ENCODE peak calls at places on chromosome 13, in five cellular contexts. S is mucosa of descending colon, A is AG04450, O is tibial artery, K is heart right ventricle. M is an unnamed sample.

GRCh38 chr13:33275916-33276315 is 9.6 kb downstream of the STARD13 start:
- DNase-seq in K (no peak), O (no peak), A (no peak), S (no peak), M (no peak)

GRCh38 chr13:85665286-85665685 is 133.9 kb downstream of the SLITRK6 start:
- DNase-seq in A (peak; percentile 55), S (no peak), O (no peak), K (no peak), M (no peak)

GRCh38 chr13:29583073-29583785 is 12.3 kb downstream of the SLC7A1 start:
- DNase-seq in O (no peak), S (peak; percentile 61), K (no peak), A (no peak), M (no peak)

GRCh38 chr13:113849981-113850721 is 13.7 kb downstream of the GAS6 start:
- DNase-seq in S (no peak), A (no peak), K (peak; percentile 1), O (no peak), M (no peak)

GRCh38 chr13:52925775-52926285 is 77.4 kb upstream of the PCDH8 start:
- DNase-seq in O (no peak), S (no peak), A (no peak), K (no peak), M (no peak)

GRCh38 chr13:39490136-39490535 is 112.9 kb downstream of the LHFPL6 start:
- DNase-seq in A (no peak), O (no peak), K (no peak), S (no peak), M (no peak)

GRCh38 chr13:110617326-110618072 is 2.2 kb downstream of the NAXD start:
- DNase-seq in O (no peak), A (peak; percentile 79), S (no peak), K (peak; percentile 61), M (no peak)

GRCh38 chr13:76009491-76009890 is 373.4 kb downstream of the LMO7 start:
- DNase-seq in A (peak; percentile 34), K (no peak), S (no peak), O (no peak), M (no peak)

GRCh38 chr13:32036131-32036695 is 4.6 kb downstream of the FRY start:
- DNase-seq in S (no peak), K (peak; percentile 33), O (no peak), A (no peak), M (no peak)

GRCh38 chr13:65553328-65553727 is 1676.8 kb downstream of the PCDH9 start:
- DNase-seq in A (no peak), O (peak; percentile 60), K (no peak), S (no peak), M (no peak)

GRCh38 chr13:73608157-73608516 is 526.1 kb downstream of the KLF12 start:
- DNase-seq in O (no peak), A (no peak), K (no peak), S (no peak), M (no peak)

GRCh38 chr13:114167445-114167844 is 11.6 kb upstream of the CFAP97D2 start:
- DNase-seq in K (no peak), O (no peak), A (no peak), S (no peak), M (no peak)

GRCh38 chr13:76016799-76017198 is 380.7 kb downstream of the LMO7 start:
- DNase-seq in K (no peak), S (no peak), A (no peak), O (no peak), M (peak; percentile 49)

GRCh38 chr13:23506071-23506820 is 64.0 kb upstream of the TNFRSF19 start:
- DNase-seq in A (no peak), S (no peak), O (no peak), K (no peak), M (no peak)

GRCh38 chr13:88908896-88909535 is 1237.8 kb downstream of the SLITRK5 start:
- DNase-seq in S (no peak), A (no peak), O (no peak), K (no peak), M (no peak)

GRCh38 chr13:70347947-70348620 is 239.8 kb upstream of the KLHL1 start:
- DNase-seq in A (no peak), S (no peak), K (no peak), O (no peak), M (no peak)

GRCh38 chr13:96963786-96964475 is 30.3 kb downstream of the OXGR1 start:
- DNase-seq in A (no peak), K (no peak), O (no peak), S (no peak), M (no peak)

GRCh38 chr13:96960379-96960778 is 33.9 kb downstream of the OXGR1 start:
- DNase-seq in K (no peak), A (no peak), S (no peak), O (no peak), M (no peak)

GRCh38 chr13:96952592-96952991 is 41.7 kb downstream of the OXGR1 start:
- DNase-seq in K (no peak), O (no peak), A (no peak), S (no peak), M (no peak)

DNA sequence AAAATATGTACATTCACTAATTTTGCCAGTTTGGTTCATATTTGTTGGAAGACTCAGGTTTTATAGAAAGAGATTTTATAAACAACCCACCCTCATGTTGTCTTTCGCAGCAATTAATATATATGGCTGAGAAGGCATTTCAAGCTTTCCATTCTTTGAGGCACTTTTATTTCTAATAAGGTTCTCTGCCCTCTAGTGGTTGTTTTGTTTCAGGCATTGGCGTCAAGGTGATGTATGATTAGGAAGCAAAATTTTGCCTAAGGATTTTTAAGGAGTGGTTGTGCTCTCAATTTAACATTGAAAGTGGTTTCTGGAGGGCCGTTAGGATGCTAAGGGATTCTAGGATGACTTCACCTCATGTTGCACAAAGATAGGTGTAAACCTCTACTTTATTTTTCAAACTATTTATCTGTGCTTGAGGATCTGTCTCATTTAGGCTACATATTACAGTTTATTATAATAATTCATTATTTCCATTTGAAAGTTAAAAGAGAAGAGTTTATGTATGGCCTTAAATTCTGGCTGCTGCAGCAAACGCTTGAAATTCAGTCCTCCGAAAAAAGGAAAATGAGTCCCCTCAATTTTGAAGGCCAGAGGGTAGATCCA is 35.9 kb downstream of the OXGR1 start:
- DNase-seq in K (no peak), S (no peak), O (no peak), A (no peak), M (peak; percentile 9)
- TF ChIP-seq CTCF in K (peak; percentile 51), S (peak; percentile 71), O (peak; percentile 68), A (peak; percentile 86), M (peak; percentile 57)

GRCh38 chr13:81017525-81018152 is 676.7 kb upstream of the SPRY2 start:
- DNase-seq in K (no peak), S (no peak), O (no peak), A (no peak), M (no peak)

DNA sequence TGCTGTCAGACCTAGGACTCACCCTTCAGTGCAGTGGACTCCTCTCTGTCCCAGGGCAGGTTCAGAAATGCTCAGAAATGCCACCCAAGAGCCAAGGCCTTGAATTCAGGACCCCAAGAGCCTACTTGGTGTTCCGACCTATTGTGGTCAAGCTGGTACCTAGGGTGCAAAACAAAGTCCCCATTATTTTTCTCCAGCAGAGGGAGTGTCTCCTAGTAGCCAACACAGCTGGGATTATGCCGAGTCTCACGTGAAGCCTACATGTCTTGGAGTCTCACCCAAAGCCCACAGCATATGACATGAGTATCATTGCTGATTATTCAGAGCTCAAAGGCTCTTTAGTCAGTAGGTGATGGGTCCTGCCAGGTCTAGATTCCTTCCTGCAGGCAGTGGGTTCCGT is 671.1 kb upstream of the SPRY2 start:
- DNase-seq in K (no peak), A (no peak), O (no peak), S (no peak), M (no peak)
- TF ChIP-seq CTCF in K (no peak), A (no peak), O (no peak), S (no peak), M (no peak)

GRCh38 chr13:41955605-41956004 is 5.3 kb downstream of the VWA8 start:
- DNase-seq in O (no peak), S (no peak), K (no peak), A (no peak), M (peak; percentile 24)
- TF ChIP-seq CTCF in O (no peak), S (no peak), K (no peak), A (no peak), M (no peak)

GRCh38 chr13:97583884-97584497 is 150.0 kb downstream of the RAP2A start:
- DNase-seq in S (no peak), K (no peak), A (no peak), O (no peak), M (no peak)

GRCh38 chr13:97586941-97587340 is 153.0 kb downstream of the RAP2A start:
- DNase-seq in K (no peak), A (no peak), S (no peak), O (no peak), M (no peak)

DNA sequence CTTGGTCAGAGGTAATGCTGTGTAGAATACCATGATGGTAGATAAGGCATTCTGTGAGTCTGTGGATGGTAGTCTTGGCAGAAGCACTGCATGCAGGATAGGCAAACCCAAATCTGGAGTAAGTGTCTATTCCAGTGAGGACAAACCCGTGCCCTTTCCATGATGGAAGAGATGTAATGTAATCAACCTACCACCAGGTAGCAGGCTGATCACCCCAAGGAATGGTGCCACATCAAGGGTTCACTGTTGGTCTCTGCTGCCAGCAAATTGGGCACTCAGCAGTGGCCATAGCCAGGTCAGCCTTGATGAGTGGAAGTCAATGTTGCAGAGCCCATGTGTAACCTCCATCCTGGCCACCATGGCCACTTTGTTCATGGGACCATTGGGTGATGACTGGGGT is 155.0 kb downstream of the RAP2A start:
- DNase-seq in A (no peak), O (no peak), S (no peak), K (no peak), M (no peak)
- TF ChIP-seq CTCF in A (no peak), O (no peak), S (no peak), K (no peak), M (no peak)

GRCh38 chr13:97257800-97258799 is 36.0 kb downstream of the MBNL2 start:
- DNase-seq in O (peak; percentile 85), S (no peak), K (peak; percentile 73), A (no peak), M (peak; percentile 29)
- TF ChIP-seq CTCF in O (no peak), S (no peak), K (no peak), A (peak; percentile 32), M (no peak)

DNA sequence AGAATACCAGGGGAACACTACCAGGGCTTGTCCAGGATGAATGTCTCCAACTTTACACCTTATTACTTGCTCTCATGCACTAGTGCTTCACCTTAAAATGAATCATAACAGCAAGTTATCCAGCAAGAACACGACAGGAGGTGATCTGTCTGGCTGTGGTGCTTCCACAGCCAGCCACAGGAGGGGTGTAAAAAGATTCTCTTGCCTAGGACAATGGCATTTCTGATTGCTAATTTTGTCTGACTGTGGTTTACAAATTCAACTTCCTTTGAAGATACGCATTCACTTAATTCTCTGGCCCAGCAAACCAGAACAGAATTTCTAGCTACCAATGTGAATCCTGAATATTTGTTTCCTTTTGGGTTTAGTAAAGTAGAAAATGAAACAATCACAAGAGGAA is 23.1 kb upstream of the COG3 start:
- DNase-seq in A (no peak), S (no peak), O (no peak), K (no peak), M (peak; percentile 46)
- TF ChIP-seq CTCF in A (peak; percentile 17), S (no peak), O (no peak), K (peak; percentile 25), M (no peak)

DNA sequence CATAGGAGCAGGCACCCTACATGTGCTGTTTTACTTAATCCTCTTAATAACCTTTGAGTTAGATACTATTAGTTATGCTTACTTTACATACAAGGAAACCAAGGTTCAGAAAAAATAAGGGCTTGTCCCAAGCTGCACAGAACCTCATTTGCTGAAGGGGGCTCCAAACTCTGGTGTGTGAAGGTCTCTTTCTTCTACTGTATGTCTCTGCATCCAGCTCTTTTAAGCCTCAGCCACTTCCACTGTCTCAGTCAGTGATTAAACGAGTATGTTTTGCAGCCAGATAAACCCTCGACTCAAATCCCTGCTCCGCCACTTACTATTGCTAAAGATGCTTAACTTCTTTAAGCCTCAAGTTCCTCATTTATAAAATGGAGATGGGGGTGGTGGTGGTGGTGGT is 112.4 kb upstream of the WASF3 start:
- DNase-seq in A (no peak), K (no peak), O (no peak), S (no peak), M (no peak)
- TF ChIP-seq CTCF in A (no peak), K (no peak), O (no peak), S (no peak), M (no peak)

M was measured in activated CD8-positive, alpha-beta T cell treated with anti-CD3 and anti-CD28 coated beads for 36 hours.